ENCODE peak calls at places on chromosomes 7 and 10, in nine cellular contexts. B is AG04450; O is chondrocyte; U is epithelial cell of prostate; D is GDM1; S is NCI-H460; R is fibroblast of pulmonary artery; H is activated T-cell treated with anti-CD3 and anti-CD28 coated beads, Interleukin-2, amount 50 U/mL, for 4 hours; W is SHP77. Z is an unnamed sample.
A peak's percentile ranks its signal among the peaks of the same experiment; 100 is the strongest.

GRCh38 chr10:116070743-116071320 is 202.2 kb downstream of the GFRA1 start:
- DNase-seq in U (no peak), H (no peak), D (no peak), B (no peak), S (no peak), W (no peak), O (no peak), R (no peak), Z (no peak)

GRCh38 chr7:113209449-113210203 is 91.3 kb upstream of the SMIM30 start:
- DNase-seq in S (no peak), W (no peak), U (no peak), B (no peak), H (no peak), R (peak; percentile 10), D (no peak), O (no peak), Z (no peak)

GRCh38 chr7:66211429-66211828 is 6.3 kb downstream of the TPST1 start:
- DNase-seq in O (no peak), H (no peak), B (peak; percentile 48), R (peak; percentile 54), D (no peak), U (no peak), W (no peak), S (no peak), Z (no peak)

GRCh38 chr10:19977097-19977521 is 160.9 kb downstream of the PLXDC2 start:
- DNase-seq in S (no peak), H (no peak), D (no peak), W (no peak), O (no peak), B (no peak), R (no peak), U (no peak), Z (no peak)

GRCh38 chr10:92880233-92880861 is 32.0 kb downstream of the EXOC6 start:
- DNase-seq in B (peak; percentile 24), U (no peak), H (no peak), D (peak; percentile 20), R (peak; percentile 84), S (peak; percentile 57), W (peak; percentile 32), O (no peak), Z (no peak)

GRCh38 chr10:31820794-31821369 is 107.7 kb downstream of the ARHGAP12 start:
- DNase-seq in B (no peak), U (no peak), H (no peak), O (no peak), S (no peak), R (no peak), W (no peak), D (no peak), Z (no peak)

GRCh38 chr7:50534690-50535290 is 30.4 kb downstream of the DDC start:
- DNase-seq in S (peak; percentile 81), W (peak; percentile 94), O (no peak), R (peak; percentile 99), D (peak; percentile 23), H (no peak), B (peak; percentile 98), U (peak; percentile 92), Z (no peak)

GRCh38 chr10:580796-581195 is 108.7 kb downstream of the DIP2C start:
- DNase-seq in S (no peak), H (no peak), D (no peak), U (peak; percentile 5), O (no peak), W (no peak), B (peak; percentile 70), R (peak; percentile 91), Z (no peak)

GRCh38 chr10:91088300-91089140 is 131.9 kb upstream of the PCGF5 start:
- DNase-seq in H (no peak), S (no peak), R (peak; percentile 24), B (no peak), U (no peak), O (no peak), D (no peak), W (no peak), Z (no peak)

GRCh38 chr7:128270799-128271411 is 29.8 kb downstream of the LEP start:
- DNase-seq in D (no peak), O (no peak), U (no peak), H (no peak), S (no peak), R (no peak), W (no peak), B (no peak), Z (no peak)

GRCh38 chr10:94403034-94403822 is 887 bp downstream of the TBC1D12 start:
- DNase-seq in H (no peak), U (peak; percentile 57), D (peak; percentile 61), S (peak; percentile 44), W (peak; percentile 64), O (no peak), B (peak; percentile 16), R (peak; percentile 80), Z (peak; percentile 70)

GRCh38 chr7:155951554-155952158 is 139.4 kb upstream of the SHH start:
- DNase-seq in S (peak; percentile 89), R (peak; percentile 72), H (no peak), W (no peak), O (no peak), U (peak; percentile 95), D (no peak), B (peak; percentile 55), Z (peak; percentile 86)

GRCh38 chr10:91006752-91007346 is 86.0 kb upstream of the ANKRD1 start:
- DNase-seq in H (no peak), U (no peak), S (no peak), R (no peak), D (no peak), O (no peak), W (no peak), B (no peak), Z (no peak)

GRCh38 chr7:91784469-91784868 is 96.0 kb downstream of the MTERF1 start:
- DNase-seq in B (peak; percentile 8), R (peak; percentile 78), U (peak; percentile 43), W (peak; percentile 40), D (no peak), H (no peak), S (peak; percentile 36), O (no peak), Z (no peak)

GRCh38 chr7:1668486-1668931 is 1.6 kb upstream of the ELFN1 start:
- DNase-seq in U (no peak), R (no peak), O (no peak), D (no peak), B (no peak), H (no peak), S (no peak), W (peak; percentile 24), Z (no peak)

GRCh38 chr10:118531105-118531851 is 64.2 kb downstream of the PRLHR start:
- DNase-seq in O (no peak), B (no peak), S (no peak), H (no peak), D (no peak), R (no peak), W (peak; percentile 37), U (no peak), Z (no peak)

GRCh38 chr10:9253121-9253520 is 1198.6 kb downstream of the GATA3 start:
- DNase-seq in S (no peak), R (peak; percentile 11), B (no peak), W (no peak), U (no peak), O (no peak), D (no peak), H (no peak), Z (no peak)

GRCh38 chr7:121163699-121164098 is 165.1 kb upstream of the WNT16 start:
- DNase-seq in S (no peak), H (no peak), O (no peak), W (no peak), U (no peak), R (no peak), B (no peak), D (no peak), Z (no peak)

GRCh38 chr7:2030475-2031456 is 202.0 kb downstream of the MAD1L1 start:
- DNase-seq in W (no peak), R (no peak), D (no peak), S (no peak), O (peak; percentile 77), H (no peak), U (no peak), B (no peak), Z (no peak)

GRCh38 chr10:47176206-47176902 is 123.6 kb upstream of the GDF10 start:
- DNase-seq in D (no peak), W (no peak), S (no peak), R (no peak), B (no peak), H (no peak), O (no peak), U (no peak), Z (no peak)

GRCh38 chr7:98100088-98100487 is 6.6 kb upstream of the LMTK2 start:
- DNase-seq in O (no peak), B (no peak), H (no peak), R (no peak), S (no peak), U (no peak), D (no peak), W (no peak), Z (no peak)

GRCh38 chr7:47337531-47337930 is 244.4 kb downstream of the TNS3 start:
- DNase-seq in D (no peak), R (no peak), S (no peak), W (no peak), B (no peak), H (no peak), O (no peak), U (no peak), Z (no peak)

GRCh38 chr10:788796-789748 is 99.6 kb upstream of the DIP2C start:
- DNase-seq in H (no peak), W (peak; percentile 89), O (peak; percentile 90), B (peak; percentile 20), D (no peak), S (peak; percentile 60), R (peak; percentile 75), U (peak; percentile 10), Z (peak; percentile 82)

GRCh38 chr10:63083904-63084689 is 49.0 kb upstream of the NRBF2 start:
- DNase-seq in R (peak; percentile 95), S (peak; percentile 69), W (peak; percentile 26), U (peak; percentile 24), B (peak; percentile 61), O (no peak), D (peak; percentile 36), H (peak; percentile 29), Z (no peak)

GRCh38 chr7:50262916-50263690 is 41.4 kb upstream of the IKZF1 start:
- DNase-seq in R (no peak), B (no peak), U (no peak), S (no peak), D (peak; percentile 27), H (no peak), O (no peak), W (no peak), Z (no peak)

GRCh38 chr7:95691464-95691863 is 80.9 kb upstream of the DYNC1I1 start:
- DNase-seq in O (no peak), W (peak; percentile 54), H (no peak), D (no peak), U (peak; percentile 94), R (no peak), S (no peak), B (no peak), Z (no peak)

GRCh38 chr10:28663576-28664368 is 13.5 kb upstream of the BAMBI start:
- DNase-seq in H (peak; percentile 63), O (no peak), R (peak; percentile 90), U (peak; percentile 27), D (peak; percentile 66), W (peak; percentile 78), B (peak; percentile 73), S (peak; percentile 71), Z (peak; percentile 87)

GRCh38 chr10:121450247-121450646 is 148.0 kb downstream of the FGFR2 start:
- DNase-seq in S (no peak), R (no peak), W (no peak), O (no peak), H (no peak), B (no peak), U (no peak), D (no peak), Z (no peak)

GRCh38 chr10:1227505-1228402 is 171.6 kb downstream of the WDR37 start:
- DNase-seq in O (no peak), H (no peak), D (no peak), W (no peak), U (no peak), S (no peak), R (no peak), B (no peak), Z (no peak)

GRCh38 chr10:91190876-91191580 is 29.4 kb upstream of the PCGF5 start:
- DNase-seq in O (no peak), R (peak; percentile 34), S (no peak), W (no peak), D (no peak), B (no peak), H (no peak), U (no peak), Z (no peak)

GRCh38 chr7:826230-826905 is 5.9 kb upstream of the SUN1 start:
- DNase-seq in U (no peak), W (no peak), B (no peak), D (no peak), H (no peak), R (no peak), S (no peak), O (peak; percentile 90), Z (no peak)